ENCODE peak calls at places on chromosome 15, in seven cellular contexts. V is COLO829, O is anterior cingulate cortex, C is T follicular helper cell, U is uterus, W is SK-MEL-5, B is caudate nucleus. L is an unnamed sample.

GRCh38 chr15:44148580-44148979 is 46.5 kb downstream of the FRMD5 start:
- DNase-seq in V (no peak), O (no peak), C (no peak), U (no peak), W (no peak), B (no peak), L (no peak)

GRCh38 chr15:36392666-36393266 is 186.7 kb upstream of the CDIN1 start:
- DNase-seq in V (no peak), O (no peak), C (no peak), U (no peak), W (no peak), B (no peak), L (no peak)

GRCh38 chr15:53038542-53038941 is 248.4 kb upstream of the ONECUT1 start:
- DNase-seq in V (no peak), O (no peak), C (no peak), U (no peak), W (no peak), B (no peak), L (no peak)

GRCh38 chr15:58777107-58777506 is 6.0 kb downstream of the MINDY2 start:
- DNase-seq in V (no peak), O (no peak), C (no peak), U (no peak), W (no peak), B (no peak), L (no peak)

GRCh38 chr15:33608714-33609113 is 297.9 kb downstream of the RYR3 start:
- DNase-seq in V (peak; percentile 61), O (no peak), C (no peak), U (no peak), W (peak; percentile 97), B (no peak), L (no peak)

GRCh38 chr15:98823012-98823458 is 174.7 kb downstream of the IGF1R start:
- DNase-seq in V (no peak), O (no peak), C (no peak), U (peak; percentile 48), W (no peak), B (no peak), L (no peak)

GRCh38 chr15:57972801-57973311 is 92.7 kb downstream of the ALDH1A2 start:
- DNase-seq in V (no peak), O (no peak), C (no peak), U (no peak), W (no peak), B (no peak), L (peak; percentile 71)

GRCh38 chr15:69422336-69422895 is 8.3 kb downstream of the KIF23 start:
- DNase-seq in V (peak; percentile 63), O (no peak), C (no peak), U (no peak), W (peak; percentile 89), B (no peak), L (no peak)

GRCh38 chr15:89358435-89358754 is 23.8 kb upstream of the POLG start:
- DNase-seq in V (no peak), O (no peak), C (no peak), U (no peak), W (no peak), B (no peak), L (no peak)

GRCh38 chr15:90414408-90415028 is 26.5 kb downstream of the IQGAP1 start:
- DNase-seq in V (no peak), O (no peak), C (no peak), U (no peak), W (no peak), B (no peak), L (no peak)

GRCh38 chr15:79811406-79812405 is 85.1 kb downstream of the MTHFS start:
- DNase-seq in V (no peak), O (no peak), C (no peak), U (no peak), W (peak; percentile 14), B (no peak), L (peak; percentile 55)

GRCh38 chr15:41994171-41994650 is 21.9 kb upstream of the EHD4 start:
- DNase-seq in V (no peak), O (no peak), C (no peak), U (no peak), W (no peak), B (no peak), L (no peak)

GRCh38 chr15:74858366-74858735 is 14.8 kb downstream of the SCAMP2 start:
- DNase-seq in V (no peak), O (no peak), C (no peak), U (no peak), W (no peak), B (no peak), L (no peak)

L was measured in NCI-H2081.